ENCODE peak calls at places on chromosome 6, in four cellular contexts. B, G, Q and O are unnamed samples.

GRCh38 chr6:26033942-26034354 is 53.3 kb upstream of the HFE start:
- DNase-seq in B (no peak), G (no peak), Q (no peak), O (no peak)

GRCh38 chr6:72554761-72555221 is 67.1 kb upstream of the KCNQ5 start:
- DNase-seq in B (peak; percentile 19), G (no peak), Q (peak; percentile 33), O (no peak)

GRCh38 chr6:169896826-169897456 is 145.5 kb downstream of the ERMARD start:
- DNase-seq in B (no peak), G (no peak), Q (no peak), O (no peak)

GRCh38 chr6:158808918-158809678 is 10.1 kb downstream of the EZR start:
- DNase-seq in B (no peak), G (no peak), Q (no peak), O (peak; percentile 39)

GRCh38 chr6:56595490-56596122 is 47.1 kb downstream of the DST start:
- DNase-seq in B (peak; percentile 46), G (no peak), Q (peak; percentile 65), O (peak; percentile 32)

GRCh38 chr6:80006541-80006940 is 2.1 kb downstream of the TTK start:
- DNase-seq in B (no peak), G (no peak), Q (no peak), O (no peak)

GRCh38 chr6:130848945-130849344 is 21.7 kb downstream of the SMLR1 start:
- DNase-seq in B (no peak), G (no peak), Q (peak; percentile 15), O (peak; percentile 23)

GRCh38 chr6:2695464-2696095 is 55.1 kb downstream of the MYLK4 start:
- DNase-seq in B (peak; percentile 76), G (no peak), Q (peak; percentile 61), O (peak; percentile 36)

GRCh38 chr6:62570372-62570771 is 284.3 kb upstream of the KHDRBS2 start:
- DNase-seq in B (no peak), G (no peak), Q (no peak), O (no peak)

GRCh38 chr6:119533603-119534279 is 184.2 kb upstream of the MAN1A1 start:
- DNase-seq in B (peak; percentile 25), G (peak; percentile 43), Q (peak; percentile 94), O (peak; percentile 21)

GRCh38 chr6:99416226-99416625 is 8.9 kb downstream of the PNISR start:
- DNase-seq in B (no peak), G (no peak), Q (peak; percentile 16), O (no peak)

GRCh38 chr6:128500017-128500416 is 20.4 kb downstream of the PTPRK start:
- DNase-seq in B (no peak), G (no peak), Q (peak; percentile 83), O (no peak)

GRCh38 chr6:20640181-20640580 is 105.9 kb downstream of the CDKAL1 start:
- DNase-seq in B (no peak), G (no peak), Q (no peak), O (no peak)

GRCh38 chr6:40586369-40586768 is 795 bp downstream of the LRFN2 start:
- DNase-seq in B (no peak), G (no peak), Q (no peak), O (no peak)

GRCh38 chr6:41704656-41705328 is 30.6 kb downstream of the TFEB start:
- DNase-seq in B (no peak), G (no peak), Q (no peak), O (no peak)

GRCh38 chr6:7154341-7155139 is 46.8 kb downstream of the RREB1 start:
- DNase-seq in B (no peak), G (no peak), Q (no peak), O (no peak)

GRCh38 chr6:154916857-154917256 is 78.3 kb upstream of the TIAM2 start:
- DNase-seq in B (no peak), G (no peak), Q (no peak), O (no peak)

GRCh38 chr6:76612818-76613452 is 540.5 kb upstream of the IMPG1 start:
- DNase-seq in B (no peak), G (no peak), Q (no peak), O (no peak)

GRCh38 chr6:137043710-137044365 is 927 bp downstream of the IL20RA start:
- DNase-seq in B (peak; percentile 43), G (no peak), Q (peak; percentile 50), O (peak; percentile 43)

DNA sequence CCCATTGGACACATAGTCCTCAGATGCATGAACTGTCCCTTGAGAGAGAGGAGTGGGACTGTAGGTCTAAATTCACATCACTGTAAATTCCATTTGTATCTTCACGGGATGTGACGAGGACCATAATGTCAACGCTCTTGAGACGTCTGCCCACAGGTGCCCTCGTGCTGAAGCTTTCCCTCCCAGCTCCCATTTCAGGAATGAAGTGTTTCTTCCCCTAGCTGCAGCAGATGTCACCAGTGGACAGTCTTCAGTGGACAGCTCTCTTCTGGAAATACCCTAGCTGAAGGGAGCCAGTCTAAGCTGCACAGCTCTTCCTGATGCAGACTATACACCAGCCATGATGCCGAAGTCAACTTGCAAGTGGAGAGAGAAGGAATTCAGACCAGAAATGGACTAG is 217.4 kb upstream of the ECI2 start:
- DNase-seq in B (peak; percentile 25), G (no peak), Q (no peak), O (no peak)
- TF ChIP-seq CTCF in B (no peak), G (no peak), Q (no peak), O (no peak)

GRCh38 chr6:4192173-4192572 is 56.8 kb upstream of the ECI2 start:
- DNase-seq in B (no peak), G (no peak), Q (no peak), O (no peak)
- TF ChIP-seq CTCF in B (no peak), G (no peak), Q (no peak), O (no peak)

GRCh38 chr6:37607949-37608348 is 89.7 kb downstream of the MDGA1 start:
- DNase-seq in B (peak; percentile 47), G (no peak), Q (no peak), O (no peak)
- TF ChIP-seq CTCF in B (peak; percentile 65), G (peak; percentile 62), Q (no peak), O (no peak)

GRCh38 chr6:168232989-168233874 is 86.3 kb downstream of the DACT2 start:
- DNase-seq in B (no peak), G (no peak), Q (no peak), O (no peak)
- TF ChIP-seq CTCF in B (peak; percentile 5), G (no peak), Q (no peak), O (no peak)

GRCh38 chr6:68653706-68654089 is 18.6 kb downstream of the ADGRB3 start:
- DNase-seq in B (no peak), G (no peak), Q (no peak), O (no peak)

GRCh38 chr6:68650142-68650541 is 15.1 kb downstream of the ADGRB3 start:
- DNase-seq in B (no peak), G (no peak), Q (no peak), O (no peak)

GRCh38 chr6:68651018-68651985 is 16.2 kb downstream of the ADGRB3 start:
- DNase-seq in B (peak; percentile 61), G (no peak), Q (no peak), O (no peak)

GRCh38 chr6:68653074-68653705 is 18.1 kb downstream of the ADGRB3 start:
- DNase-seq in B (no peak), G (no peak), Q (no peak), O (no peak)

DNA sequence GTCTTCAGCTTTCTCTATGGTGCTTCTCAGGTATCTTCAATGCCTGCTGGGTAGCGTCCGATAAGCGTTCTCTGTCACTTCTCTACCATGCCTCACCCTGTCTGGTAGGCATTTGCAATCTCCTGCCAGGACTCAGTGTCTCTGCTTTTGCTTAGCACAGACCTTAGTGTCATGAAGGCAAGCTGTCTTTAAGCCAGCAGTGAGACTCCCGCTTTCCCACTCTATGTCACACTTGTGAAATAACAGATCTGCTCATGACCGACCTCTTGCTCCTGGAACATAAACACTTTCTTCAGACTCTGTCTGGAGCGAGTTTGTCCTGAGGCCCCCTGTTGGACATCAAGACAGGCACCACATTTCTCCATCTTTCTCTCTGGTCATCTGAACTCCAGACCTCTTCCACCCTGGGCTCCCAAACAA is 17.0 kb downstream of the ADGRB3 start:
- DNase-seq in B (no peak), G (no peak), Q (no peak), O (no peak)
- TF ChIP-seq CTCF in B (no peak), G (no peak), Q (no peak), O (no peak)

GRCh38 chr6:51738614-51739013 is 348.8 kb downstream of the PKHD1 start:
- DNase-seq in B (no peak), G (no peak), Q (no peak), O (no peak)
- TF ChIP-seq CTCF in B (no peak), G (no peak), Q (no peak), O (no peak)

DNA sequence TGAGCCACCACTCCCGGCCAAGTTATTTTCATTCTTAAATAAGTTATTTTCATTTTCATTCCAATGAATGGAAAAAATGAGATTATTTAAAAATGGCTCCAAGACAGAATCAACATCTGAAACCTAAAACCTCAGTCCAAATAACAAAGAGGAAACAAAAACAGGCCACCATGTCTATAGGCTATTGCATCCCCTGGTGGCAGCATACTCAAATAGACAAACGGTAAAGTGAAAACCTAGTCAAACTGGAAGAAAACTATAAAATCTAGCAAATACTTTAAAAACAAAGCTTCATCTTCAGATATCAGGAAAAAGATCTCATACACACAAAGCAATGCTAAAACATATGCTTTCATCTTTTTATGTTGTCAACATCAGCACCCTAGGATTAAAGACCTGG is 20.9 kb downstream of the IL17A start:
- DNase-seq in B (no peak), G (no peak), Q (no peak), O (no peak)
- TF ChIP-seq CTCF in B (no peak), G (peak; percentile 12), Q (no peak), O (no peak)

GRCh38 chr6:19013011-19013410 is 625.9 kb downstream of the RNF144B start:
- DNase-seq in B (no peak), G (no peak), Q (peak; percentile 10), O (no peak)

GRCh38 chr6:19009769-19010168 is 622.6 kb downstream of the RNF144B start:
- DNase-seq in B (no peak), G (no peak), Q (no peak), O (no peak)
- TF ChIP-seq CTCF in B (no peak), G (no peak), Q (no peak), O (no peak)

DNA sequence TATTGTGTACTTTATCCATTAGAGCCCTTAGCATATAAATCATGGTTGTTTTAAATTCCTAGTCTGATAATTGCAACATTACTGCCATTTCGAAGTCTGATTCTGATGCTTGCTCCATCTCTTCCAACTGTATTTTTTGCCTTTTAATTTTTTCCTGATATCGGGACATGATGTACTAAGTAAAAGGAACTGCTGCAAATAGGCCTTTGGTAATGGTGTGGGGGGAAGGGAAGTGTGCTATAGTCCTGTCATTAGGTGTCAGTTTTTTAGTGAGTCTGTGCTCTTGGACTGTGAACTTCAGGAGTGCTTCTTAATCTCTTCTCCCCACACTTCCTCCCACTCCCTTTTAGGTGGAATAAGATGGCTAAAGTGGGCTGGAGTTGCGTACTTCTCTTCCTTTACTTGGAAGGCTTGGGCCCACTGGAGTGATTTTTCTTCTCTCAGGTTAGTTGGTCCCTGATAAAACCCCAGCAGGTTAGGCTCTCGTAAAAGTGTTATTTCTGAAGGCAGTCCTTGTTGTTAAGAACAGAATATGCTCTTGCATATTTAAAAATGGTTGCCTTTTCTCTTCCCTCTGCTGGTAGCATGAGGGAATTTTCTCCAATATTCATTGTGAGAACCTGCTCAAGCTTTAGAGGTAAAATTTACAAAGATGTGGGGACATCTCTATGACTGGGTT is 18.1 kb downstream of the STXBP5 start:
- DNase-seq in B (peak; percentile 48), G (no peak), Q (peak; percentile 32), O (no peak)
- TF ChIP-seq CTCF in B (peak; percentile 57), G (peak; percentile 55), Q (peak; percentile 37), O (no peak)